ENCODE peak calls at places on chromosomes 11 and 22, in five cellular contexts. A is naive B cell; X is Panc1; D is T-helper 17 cell; Q is activated naive CD8-positive, alpha-beta T cell treated with anti-CD3 and anti-CD28 coated beads, Interleukin-2, amount 10 ng/mL, durations not matched to agents 7 days and 5 days. O is an unnamed sample.

GRCh38 chr11:105046898-105047579 is 1.9 kb upstream of the CARD16 start:
- ATAC-seq in A (no peak), X (peak), D (no peak), Q (no peak), O (no peak)

GRCh38 chr11:44945639-44946038 is 5.0 kb downstream of the TP53I11 start:
- ATAC-seq in A (no peak), X (no peak), D (no peak), Q (no peak), O (no peak)

GRCh38 chr11:96197801-96198465 is 145.1 kb downstream of the MAML2 start:
- ATAC-seq in A (peak), X (no peak), D (no peak), Q (no peak), O (peak)

GRCh38 chr22:17131686-17132085 is 10.5 kb upstream of the TMEM121B start:
- ATAC-seq in A (no peak), X (no peak), D (no peak), Q (no peak), O (no peak)

GRCh38 chr11:12778506-12778905 is 104.3 kb downstream of the TEAD1 start:
- ATAC-seq in A (no peak), X (no peak), D (no peak), Q (no peak), O (no peak)

GRCh38 chr11:74112877-74113276 is 57.9 kb downstream of the C2CD3 start:
- ATAC-seq in A (no peak), X (no peak), D (no peak), Q (no peak), O (no peak)

GRCh38 chr11:70790671-70791300 is 392.5 kb downstream of the CTTN start:
- ATAC-seq in A (no peak), X (no peak), D (no peak), Q (no peak), O (no peak)

GRCh38 chr11:126772267-126772666 is 228.3 kb downstream of the KIRREL3 start:
- ATAC-seq in A (no peak), X (no peak), D (no peak), Q (no peak), O (no peak)

GRCh38 chr11:72836111-72836510 is 21.9 kb downstream of the ATG16L2 start:
- ATAC-seq in A (no peak), X (no peak), D (no peak), Q (no peak), O (no peak)

GRCh38 chr22:24455751-24456426 is 28.5 kb downstream of the ADORA2A start:
- ATAC-seq in A (no peak), X (no peak), D (no peak), Q (no peak), O (no peak)

GRCh38 chr11:125320347-125321122 is 156.0 kb downstream of the PKNOX2 start:
- ATAC-seq in A (no peak), X (no peak), D (no peak), Q (no peak), O (no peak)

GRCh38 chr11:43639920-43640319 is 40.6 kb upstream of the HSD17B12 start:
- ATAC-seq in A (no peak), X (no peak), D (no peak), Q (no peak), O (no peak)

GRCh38 chr11:74681686-74682651 is 49.3 kb downstream of the CHRDL2 start:
- ATAC-seq in A (no peak), X (peak), D (no peak), Q (no peak), O (no peak)

O was measured in stimulated activated memory B cell treated with anti-CD40 and anti-IgM and Interleukin-4, amounts not matched to agents 10 μg/mL and 1 μg/mL and 100 μg/mL, for 72 hours.